ENCODE peak calls at places on chromosomes 7 and 10, in seven cellular contexts. A is endothelial cell; F is NCI-H1436; H is lower lobe of right lung; B is HuH-7.5; X is Caco-2; G is stimulated activated CD4-positive, alpha-beta T cell treated with anti-CD3 and anti-CD28 coated beads, Interleukin-12 subunit alpha, Interleukin-12 subunit beta, amount 100 ng/mL, for 48 hours. O is an unnamed sample.

GRCh38 chr10:90407116-90407515 is 450.7 kb downstream of the HTR7 start:
- DNase-seq in X (peak), F (no peak), B (no peak), H (no peak), A (no peak), G (no peak), O (no peak)

GRCh38 chr10:69375307-69376151 is 41.2 kb downstream of the TACR2 start:
- DNase-seq in B (no peak), G (no peak), H (no peak), F (no peak), X (peak), A (no peak), O (no peak)

GRCh38 chr7:42414961-42415505 is 178.0 kb upstream of the GLI3 start:
- DNase-seq in F (no peak), A (no peak), X (no peak), H (no peak), G (no peak), B (no peak), O (no peak)

GRCh38 chr7:95324396-95324795 is at the start of gene PON1:
- DNase-seq in G (no peak), A (no peak), F (no peak), H (no peak), X (no peak), B (peak), O (no peak)

GRCh38 chr10:19843487-19843886 is 27.3 kb downstream of the PLXDC2 start:
- DNase-seq in F (no peak), G (no peak), A (no peak), H (no peak), X (no peak), B (no peak), O (no peak)

GRCh38 chr10:126065751-126066150 is 169.4 kb downstream of the FANK1 start:
- DNase-seq in X (no peak), G (no peak), H (no peak), F (no peak), B (no peak), A (no peak), O (no peak)

GRCh38 chr7:86939197-86939814 is 120.1 kb downstream of the ELAPOR2 start:
- DNase-seq in X (peak), G (peak), H (no peak), A (peak), F (peak), B (no peak), O (no peak)

GRCh38 chr7:22589641-22590141 is 89.7 kb upstream of the STEAP1B start:
- DNase-seq in A (peak), X (no peak), H (peak), G (no peak), F (no peak), B (no peak), O (peak)

GRCh38 chr7:5349437-5350173 is 66.9 kb downstream of the SLC29A4 start:
- DNase-seq in X (no peak), F (no peak), A (no peak), B (no peak), H (no peak), G (no peak), O (no peak)

GRCh38 chr7:105756402-105756801 is 120.0 kb downstream of the ATXN7L1 start:
- DNase-seq in G (no peak), H (no peak), X (no peak), F (no peak), A (no peak), B (no peak), O (no peak)

GRCh38 chr7:128841171-128841690 is 11.0 kb downstream of the FLNC start:
- DNase-seq in A (no peak), H (peak), B (no peak), G (no peak), F (no peak), X (no peak), O (no peak)

GRCh38 chr7:102065226-102065625 is 221.4 kb upstream of the SH2B2 start:
- DNase-seq in H (no peak), A (no peak), B (no peak), X (no peak), G (no peak), F (no peak), O (no peak)

GRCh38 chr10:101467286-101467770 is 113.4 kb downstream of the BTRC start:
- DNase-seq in B (peak), G (peak), A (peak), F (peak), H (no peak), X (peak), O (peak)

GRCh38 chr10:116418394-116418793 is 9.3 kb upstream of the PNLIPRP3 start:
- DNase-seq in G (no peak), X (no peak), H (no peak), A (no peak), B (no peak), F (no peak), O (no peak)

GRCh38 chr10:86257683-86258082 is 108.9 kb downstream of the GRID1 start:
- DNase-seq in A (no peak), F (no peak), B (no peak), G (no peak), H (no peak), X (no peak), O (no peak)

GRCh38 chr7:123828805-123829204 is 16.2 kb upstream of the HYAL4 start:
- DNase-seq in B (no peak), F (no peak), H (no peak), G (no peak), X (no peak), A (no peak), O (no peak)

GRCh38 chr10:14602807-14603538 is 171.7 kb downstream of the FAM107B start:
- DNase-seq in G (no peak), F (no peak), A (no peak), X (no peak), H (no peak), B (no peak), O (no peak)

GRCh38 chr10:22686347-22686746 is 28.0 kb downstream of the PIP4K2A start:
- DNase-seq in H (no peak), B (no peak), F (no peak), X (no peak), G (no peak), A (no peak), O (no peak)

GRCh38 chr7:917255-918117 is 37.0 kb downstream of the ADAP1 start:
- DNase-seq in H (peak), B (no peak), X (no peak), G (no peak), F (no peak), A (no peak), O (no peak)

GRCh38 chr10:30562787-30563186 is 66.8 kb downstream of the LYZL2 start:
- DNase-seq in H (no peak), F (no peak), X (no peak), B (no peak), A (no peak), G (peak), O (no peak)

GRCh38 chr7:17651926-17652385 is 288.3 kb downstream of the SNX13 start:
- DNase-seq in A (no peak), B (no peak), F (no peak), X (no peak), H (no peak), G (no peak), O (peak)

GRCh38 chr7:134779741-134780065 is 269 bp downstream of the CALD1 start:
- DNase-seq in X (no peak), H (no peak), G (no peak), B (no peak), A (no peak), F (no peak), O (no peak)

GRCh38 chr7:110507832-110508231 is 583.1 kb upstream of the LRRN3 start:
- DNase-seq in F (no peak), G (no peak), A (no peak), B (no peak), H (no peak), X (no peak), O (no peak)

GRCh38 chr7:44384586-44385383 is 59.4 kb upstream of the CAMK2B start:
- DNase-seq in G (no peak), F (no peak), X (no peak), H (no peak), A (no peak), B (no peak), O (no peak)

O was measured in tibial nerve.